ENCODE peak calls at places on chromosomes 2 and 18, in ten cellular contexts. E is ovary, M is NT2/D1, Q is colonic mucosa, Y is heart left ventricle, C is adipocyte, O is body of pancreas, T is Caco-2, K is SK-N-SH, L is GM23248. A is an unnamed sample. For H3K9me3, the result is how much of the 10 kb centered on the place peaks cover.

GRCh38 chr2:10889741-10890215 is 22.0 kb upstream of the KCNF1 start:
- DNase-seq in E (no peak), M (no peak), Q (no peak), Y (no peak), C (no peak), O (no peak), T (no peak), K (peak), L (peak), A (no peak)

GRCh38 chr2:122514451-122514996 is 759.1 kb downstream of the TSN start:
- DNase-seq in E (no peak), M (no peak), Q (no peak), Y (no peak), C (no peak), O (no peak), T (no peak), K (no peak), L (no peak), A (no peak)

GRCh38 chr2:74577448-74577847 is 22.9 kb downstream of the DOK1 start:
- DNase-seq in E (no peak), M (no peak), Q (no peak), Y (no peak), C (no peak), O (no peak), T (no peak), K (no peak), L (peak), A (no peak)

GRCh38 chr2:223957092-223957851 is at the start of gene MRPL44:
- DNase-seq in E (peak), M (peak), Q (peak), Y (peak), C (peak), O (peak), T (peak), K (peak), L (peak), A (peak)

GRCh38 chr2:202681688-202682205 is 47.0 kb downstream of the FAM117B start:
- DNase-seq in E (no peak), M (no peak), Q (peak), Y (no peak), C (no peak), O (no peak), T (no peak), K (no peak), L (no peak), A (no peak)

GRCh38 chr2:3126686-3127278 is 250.8 kb downstream of the EIPR1 start:
- DNase-seq in E (no peak), M (no peak), Q (no peak), Y (no peak), C (no peak), O (no peak), T (no peak), K (peak), L (no peak), A (no peak)

GRCh38 chr18:57022716-57023115 is 124.2 kb upstream of the BOD1L2 start:
- DNase-seq in E (no peak), M (no peak), Q (no peak), Y (no peak), C (no peak), O (no peak), T (no peak), K (no peak), L (no peak), A (no peak)

GRCh38 chr2:190352668-190353536 is 9.5 kb downstream of the INPP1 start:
- DNase-seq in E (no peak), M (no peak), Q (no peak), Y (no peak), C (peak), O (no peak), T (no peak), K (peak), L (peak), A (no peak)

GRCh38 chr2:178521304-178522150 is 41.3 kb downstream of the PLEKHA3 start:
- DNase-seq in E (no peak), M (no peak), Q (no peak), Y (no peak), C (no peak), O (no peak), T (no peak), K (no peak), L (no peak), A (no peak)

GRCh38 chr18:63427566-63427965 is 5.3 kb upstream of the VPS4B start:
- DNase-seq in E (no peak), M (no peak), Q (peak), Y (no peak), C (no peak), O (no peak), T (no peak), K (no peak), L (no peak), A (peak)

GRCh38 chr18:66749030-66749429 is 145.1 kb upstream of the CDH19 start:
- DNase-seq in E (no peak), M (no peak), Q (no peak), Y (no peak), C (no peak), O (no peak), T (no peak), K (peak), L (no peak), A (no peak)

GRCh38 chr18:74414951-74415515 is 42.1 kb downstream of the DIPK1C start:
- DNase-seq in E (no peak), M (no peak), Q (no peak), Y (peak), C (no peak), O (no peak), T (no peak), K (no peak), L (no peak), A (no peak)

GRCh38 chr2:48072556-48072955 is 166.3 kb upstream of the FBXO11 start:
- DNase-seq in E (no peak), M (no peak), Q (no peak), Y (no peak), C (no peak), O (no peak), T (no peak), K (no peak), L (no peak), A (no peak)

GRCh38 chr18:51195602-51196115 is 1.8 kb downstream of the MEX3C start:
- DNase-seq in E (no peak), M (peak), Q (peak), Y (no peak), C (peak), O (peak), T (no peak), K (peak), L (peak), A (peak)

DNA sequence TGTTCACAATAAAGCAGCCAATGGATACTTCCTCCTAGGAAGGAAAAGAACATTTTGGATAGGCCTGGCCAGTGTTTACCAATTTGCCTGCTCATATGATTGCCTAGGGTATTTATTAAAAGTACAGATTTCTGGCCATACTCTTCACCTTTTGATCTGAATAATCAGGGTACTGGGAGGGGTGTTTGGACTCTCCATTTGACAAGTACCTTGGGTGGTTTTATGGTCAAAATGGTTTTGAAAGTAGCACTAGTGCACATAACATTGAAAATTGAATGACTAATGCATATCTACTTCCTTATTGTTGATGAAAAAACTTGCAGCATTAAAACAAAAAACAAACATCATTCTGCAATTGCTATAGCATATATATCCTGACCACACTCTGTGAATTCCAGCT is 333.3 kb upstream of the CDH2 start:
- DNase-seq in E (no peak), M (no peak), Q (no peak), Y (no peak), C (no peak), O (no peak), T (no peak), K (no peak), L (no peak), A (no peak)
- H3K9me3 ChIP-seq in E (under half), M (under half), Q (under half), Y (under half), C (under half), O (under half), T (under half), K (under half), L (under half), A (under half)

GRCh38 chr18:23209031-23209430 is 73.7 kb downstream of the CABLES1 start:
- DNase-seq in E (no peak), M (no peak), Q (no peak), Y (no peak), C (peak), O (no peak), T (no peak), K (no peak), L (peak), A (no peak)
- H3K9me3 ChIP-seq in E (under half), M (under half), Q (under half), Y (under half), C (under half), O (under half), T (under half), K (under half), L (under half), A (under half)

GRCh38 chr2:13682878-13683277 is 949.6 kb upstream of the LRATD1 start:
- DNase-seq in E (no peak), M (peak), Q (no peak), Y (no peak), C (peak), O (peak), T (no peak), K (no peak), L (peak), A (no peak)

GRCh38 chr2:13681936-13682335 is 950.6 kb upstream of the LRATD1 start:
- DNase-seq in E (no peak), M (no peak), Q (no peak), Y (no peak), C (peak), O (no peak), T (no peak), K (no peak), L (peak), A (no peak)

GRCh38 chr2:13686262-13686661 is 946.3 kb upstream of the LRATD1 start:
- DNase-seq in E (no peak), M (no peak), Q (no peak), Y (no peak), C (no peak), O (no peak), T (no peak), K (no peak), L (no peak), A (no peak)
- H3K9me3 ChIP-seq in E (under half), M (under half), Q (under half), Y (under half), C (under half), O (under half), T (under half), K (under half), L (under half), A (under half)

GRCh38 chr2:83522891-83523493 is 936.1 kb downstream of the SUCLG1 start:
- DNase-seq in E (no peak), M (no peak), Q (no peak), Y (no peak), C (no peak), O (no peak), T (no peak), K (no peak), L (no peak), A (no peak)

GRCh38 chr2:83516503-83516902 is 942.6 kb downstream of the SUCLG1 start:
- DNase-seq in E (no peak), M (no peak), Q (no peak), Y (no peak), C (no peak), O (no peak), T (no peak), K (no peak), L (no peak), A (no peak)

GRCh38 chr2:83517727-83518368 is 941.2 kb downstream of the SUCLG1 start:
- DNase-seq in E (no peak), M (no peak), Q (no peak), Y (no peak), C (no peak), O (no peak), T (no peak), K (no peak), L (no peak), A (no peak)
- H3K9me3 ChIP-seq in E (under half), M (under half), Q (under half), Y (under half), C (under half), O (under half), T (under half), K (under half), L (under half), A (under half)

GRCh38 chr2:172533687-172534086 is 22.2 kb upstream of the PDK1 start:
- DNase-seq in E (no peak), M (no peak), Q (no peak), Y (no peak), C (no peak), O (no peak), T (no peak), K (no peak), L (no peak), A (no peak)
- H3K9me3 ChIP-seq in E (under half), M (half or more), Q (under half), Y (under half), C (under half), O (under half), T (under half), K (under half), L (under half), A (under half)

A was measured in HCT116.